ENCODE peak calls at places on chromosome 5, in four cellular contexts. C is body of pancreas, U is colonic mucosa, X is lung. Y is an unnamed sample.

GRCh38 chr5:78345485-78345884 is 14.9 kb upstream of the SCAMP1 start:
- DNase-seq in C (no peak), X (no peak), U (no peak), Y (no peak)

GRCh38 chr5:135032613-135033025 is 1.4 kb downstream of the PITX1 start:
- DNase-seq in C (no peak), X (no peak), U (no peak), Y (no peak)

GRCh38 chr5:87524217-87524616 is 111.5 kb upstream of the CCNH start:
- DNase-seq in X (no peak), C (no peak), U (no peak), Y (no peak)

GRCh38 chr5:115033861-115034260 is 135.8 kb downstream of the TRIM36 start:
- DNase-seq in C (no peak), U (no peak), X (no peak), Y (no peak)

GRCh38 chr5:172823840-172824362 is 10.2 kb upstream of the ERGIC1 start:
- DNase-seq in X (no peak), C (no peak), U (no peak), Y (no peak)

GRCh38 chr5:131997727-131998117 is 13.7 kb downstream of the ACSL6 start:
- DNase-seq in U (no peak), X (no peak), C (no peak), Y (no peak)

GRCh38 chr5:141359790-141360426 is at the start of gene PCDHGB2:
- DNase-seq in X (no peak), C (no peak), U (no peak), Y (no peak)

GRCh38 chr5:157222506-157223230 is 42.0 kb downstream of the ITK start:
- DNase-seq in U (no peak), X (no peak), C (no peak), Y (no peak)

GRCh38 chr5:139710370-139711066 is 62.4 kb downstream of the CXXC5 start:
- DNase-seq in U (peak; percentile 47), C (peak; percentile 76), X (no peak), Y (no peak)

GRCh38 chr5:138817241-138817640 is 57.9 kb downstream of the LRRTM2 start:
- DNase-seq in X (no peak), C (no peak), U (no peak), Y (no peak)

GRCh38 chr5:113452941-113453340 is 18.2 kb upstream of the TSSK1B start:
- DNase-seq in X (no peak), C (no peak), U (no peak), Y (no peak)

GRCh38 chr5:97726106-97726505 is 543.1 kb upstream of the RIOK2 start:
- DNase-seq in X (no peak), U (no peak), C (no peak), Y (no peak)

GRCh38 chr5:403995-404394 is 39.0 kb upstream of the EXOC3 start:
- DNase-seq in U (no peak), C (no peak), X (no peak), Y (no peak)

GRCh38 chr5:72355706-72356299 is 35.6 kb downstream of the PTCD2 start:
- DNase-seq in X (no peak), U (no peak), C (no peak), Y (no peak)

GRCh38 chr5:32069396-32069795 is 104.7 kb downstream of the GOLPH3 start:
- DNase-seq in C (no peak), X (no peak), U (no peak), Y (no peak)

GRCh38 chr5:104952876-104953275 is 1390.3 kb upstream of the NUDT12 start:
- DNase-seq in C (no peak), U (no peak), X (no peak), Y (no peak)

GRCh38 chr5:35058395-35058794 is 10.6 kb upstream of the AGXT2 start:
- DNase-seq in X (no peak), U (no peak), C (no peak), Y (no peak)
- H3K4me1 ChIP-seq in X (no peaks in the 10 kb centered on the region), U (no peaks in the 10 kb centered on the region), C (no peaks in the 10 kb centered on the region), Y (no peaks in the 10 kb centered on the region)

DNA sequence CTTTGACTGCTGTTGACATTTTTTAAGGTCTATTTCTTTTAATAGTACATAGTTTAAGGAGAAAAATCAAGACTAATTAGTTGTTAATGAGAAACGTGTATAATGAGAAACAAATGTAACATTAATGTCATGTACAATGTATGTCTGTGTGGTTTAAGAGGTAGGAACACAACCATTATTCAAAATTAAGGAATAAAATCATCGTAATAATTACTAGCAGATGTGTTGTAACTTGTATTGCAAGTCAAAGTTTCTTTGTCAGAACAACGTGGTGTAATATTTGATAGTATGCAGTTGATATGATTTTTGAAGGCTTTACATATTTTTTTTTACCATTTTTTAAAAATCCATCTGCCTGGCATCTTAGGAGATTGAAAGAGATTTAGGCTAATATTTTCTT is 120.2 kb upstream of the ARRDC3 start:
- DNase-seq in U (no peak), X (no peak), C (no peak), Y (no peak)
- TF ChIP-seq CTCF in U (no peak), X (no peak), C (no peak), Y (no peak)

DNA sequence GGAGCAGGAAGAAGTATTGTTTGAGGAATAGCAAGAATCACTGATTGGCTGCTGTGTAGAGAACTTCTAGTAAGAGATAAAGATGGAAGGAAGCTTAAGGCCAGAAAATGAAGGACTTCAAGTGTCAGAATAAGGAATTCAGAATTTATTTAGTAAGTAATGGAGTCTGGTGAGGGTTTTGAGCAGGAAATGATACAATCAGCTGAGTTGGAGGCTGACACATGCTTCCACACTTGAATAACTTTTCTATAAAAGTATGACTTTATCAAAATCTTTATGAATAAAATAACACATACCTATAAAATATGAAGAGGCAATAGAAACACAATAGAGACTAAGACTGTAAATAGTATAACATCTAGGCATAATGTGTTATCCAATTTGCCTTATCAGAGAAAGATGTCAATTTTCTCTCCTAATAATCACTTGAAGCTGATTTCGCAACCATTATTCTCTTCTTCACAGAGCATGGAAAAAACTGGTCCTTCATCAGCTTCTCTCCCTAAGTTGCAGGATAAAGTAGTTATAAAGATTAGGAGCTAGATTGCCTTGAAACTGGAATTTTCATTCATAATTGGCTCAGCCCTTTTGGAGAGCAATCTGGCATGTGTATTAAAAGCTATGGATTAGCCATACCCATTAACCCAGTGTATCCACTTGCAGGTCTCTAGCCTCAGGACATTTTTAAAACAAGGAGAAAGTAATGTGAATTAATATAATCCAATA is 143.4 kb downstream of the ZNF608 start:
- DNase-seq in U (no peak), C (no peak), X (no peak), Y (no peak)
- H3K4me1 ChIP-seq in U (peaks cover 10% of the 10 kb centered on the region), C (peaks cover 23% of the 10 kb centered on the region), X (peaks cover 17% of the 10 kb centered on the region), Y (peaks cover 50% of the 10 kb centered on the region)

GRCh38 chr5:52996966-52997365 is 7.8 kb downstream of the ITGA2 start:
- DNase-seq in X (no peak), U (no peak), C (no peak), Y (no peak)
- TF ChIP-seq CTCF in X (no peak), U (no peak), C (no peak), Y (no peak)